ENCODE peak calls at places on chromosomes 5 and 9, in seven cellular contexts. One of them, this sample, is unnamed.

GRCh38 chr5:87113848-87114247 is 153.8 kb upstream of the RASA1 start:
- DNase-seq in H1: no peak
- DNase-seq in SK-N-SH: no peak
- DNase-seq in GM12878: no peak
- DNase-seq in GM12892: no peak
- DNase-seq in K562: no peak
- DNase-seq in HepG2: no peak
- DNase-seq in this sample: no peak

GRCh38 chr5:130032807-130033206 is 128.5 kb downstream of the CHSY3 start:
- DNase-seq in H1: no peak
- DNase-seq in SK-N-SH: no peak
- DNase-seq in GM12878: no peak
- DNase-seq in GM12892: no peak
- DNase-seq in K562: no peak
- DNase-seq in HepG2: no peak
- DNase-seq in this sample: no peak

GRCh38 chr9:119675951-119676350 is 306.7 kb upstream of the BRINP1 start:
- DNase-seq in H1: no peak
- DNase-seq in SK-N-SH: no peak
- DNase-seq in GM12878: no peak
- DNase-seq in GM12892: no peak
- DNase-seq in K562: no peak
- DNase-seq in HepG2: no peak
- DNase-seq in this sample: no peak

GRCh38 chr9:137787786-137788505 is 89.6 kb upstream of the CACNA1B start:
- DNase-seq in H1: no peak
- DNase-seq in SK-N-SH: no peak
- DNase-seq in GM12878: no peak
- DNase-seq in GM12892: no peak
- DNase-seq in K562: no peak
- DNase-seq in HepG2: no peak
- DNase-seq in this sample: no peak

GRCh38 chr9:20753761-20754160 is 69.7 kb downstream of the FOCAD start:
- DNase-seq in H1: no peak
- DNase-seq in SK-N-SH: no peak
- DNase-seq in GM12878: no peak
- DNase-seq in GM12892: no peak
- DNase-seq in K562: no peak
- DNase-seq in HepG2: no peak
- DNase-seq in this sample: no peak

GRCh38 chr9:76176176-76176575 is 218.1 kb downstream of the RFK start:
- DNase-seq in H1: no peak
- DNase-seq in SK-N-SH: no peak
- DNase-seq in GM12878: no peak
- DNase-seq in GM12892: no peak
- DNase-seq in K562: no peak
- DNase-seq in HepG2: no peak
- DNase-seq in this sample: no peak

GRCh38 chr9:127918201-127919107 is 1.6 kb upstream of the ST6GALNAC4 start:
- DNase-seq in H1: no peak
- DNase-seq in SK-N-SH: peak
- DNase-seq in GM12878: no peak
- DNase-seq in GM12892: no peak
- DNase-seq in K562: peak
- DNase-seq in HepG2: no peak
- DNase-seq in this sample: no peak

GRCh38 chr9:20559236-20559896 is 62.9 kb downstream of the MLLT3 start:
- DNase-seq in H1: no peak
- DNase-seq in SK-N-SH: no peak
- DNase-seq in GM12878: no peak
- DNase-seq in GM12892: no peak
- DNase-seq in K562: no peak
- DNase-seq in HepG2: no peak
- DNase-seq in this sample: no peak

GRCh38 chr9:105141448-105142101 is 102.9 kb upstream of the SLC44A1 start:
- DNase-seq in H1: no peak
- DNase-seq in SK-N-SH: no peak
- DNase-seq in GM12878: no peak
- DNase-seq in GM12892: no peak
- DNase-seq in K562: no peak
- DNase-seq in HepG2: no peak
- DNase-seq in this sample: no peak

GRCh38 chr5:173328896-173329369 is 719 bp upstream of the STC2 start:
- DNase-seq in H1: no peak
- DNase-seq in SK-N-SH: no peak
- DNase-seq in GM12878: no peak
- DNase-seq in GM12892: no peak
- DNase-seq in K562: no peak
- DNase-seq in HepG2: peak
- DNase-seq in this sample: no peak

GRCh38 chr5:127572930-127573329 is 55.5 kb downstream of the PRRC1 start:
- DNase-seq in H1: no peak
- DNase-seq in SK-N-SH: no peak
- DNase-seq in GM12878: no peak
- DNase-seq in GM12892: no peak
- DNase-seq in K562: no peak
- DNase-seq in HepG2: no peak
- DNase-seq in this sample: no peak

GRCh38 chr5:107469485-107469884 is 201.3 kb downstream of the EFNA5 start:
- DNase-seq in H1: no peak
- DNase-seq in SK-N-SH: no peak
- DNase-seq in GM12878: no peak
- DNase-seq in GM12892: no peak
- DNase-seq in K562: no peak
- DNase-seq in HepG2: no peak
- DNase-seq in this sample: no peak

GRCh38 chr5:80916661-80917060 is 43.5 kb upstream of the RASGRF2 start:
- DNase-seq in H1: no peak
- DNase-seq in SK-N-SH: no peak
- DNase-seq in GM12878: no peak
- DNase-seq in GM12892: no peak
- DNase-seq in K562: no peak
- DNase-seq in HepG2: no peak
- DNase-seq in this sample: no peak

GRCh38 chr5:113022661-113023060 is 46.1 kb downstream of the DCP2 start:
- DNase-seq in H1: no peak
- DNase-seq in SK-N-SH: no peak
- DNase-seq in GM12878: peak
- DNase-seq in GM12892: no peak
- DNase-seq in K562: no peak
- DNase-seq in HepG2: no peak
- DNase-seq in this sample: no peak

GRCh38 chr9:126514037-126514821 is 99.5 kb upstream of the LMX1B start:
- DNase-seq in H1: no peak
- DNase-seq in SK-N-SH: peak
- DNase-seq in GM12878: no peak
- DNase-seq in GM12892: no peak
- DNase-seq in K562: peak
- DNase-seq in HepG2: no peak
- DNase-seq in this sample: peak

GRCh38 chr5:142798099-142798768 is 28.1 kb downstream of the ARHGAP26 start:
- DNase-seq in H1: no peak
- DNase-seq in SK-N-SH: no peak
- DNase-seq in GM12878: no peak
- DNase-seq in GM12892: no peak
- DNase-seq in K562: no peak
- DNase-seq in HepG2: peak
- DNase-seq in this sample: no peak

GRCh38 chr9:14362175-14362574 is 48.2 kb upstream of the NFIB start:
- DNase-seq in H1: no peak
- DNase-seq in SK-N-SH: no peak
- DNase-seq in GM12878: no peak
- DNase-seq in GM12892: no peak
- DNase-seq in K562: no peak
- DNase-seq in HepG2: no peak
- DNase-seq in this sample: no peak

GRCh38 chr9:26744362-26744965 is 148.1 kb downstream of the CAAP1 start:
- DNase-seq in H1: no peak
- DNase-seq in SK-N-SH: no peak
- DNase-seq in GM12878: no peak
- DNase-seq in GM12892: no peak
- DNase-seq in K562: no peak
- DNase-seq in HepG2: peak
- DNase-seq in this sample: no peak

GRCh38 chr5:134063421-134063820 is 51.1 kb upstream of the TCF7 start:
- DNase-seq in H1: no peak
- DNase-seq in SK-N-SH: no peak
- DNase-seq in GM12878: no peak
- DNase-seq in GM12892: no peak
- DNase-seq in K562: no peak
- DNase-seq in HepG2: no peak
- DNase-seq in this sample: no peak

GRCh38 chr5:173228639-173229380 is 6.2 kb downstream of the NKX2-5 start:
- DNase-seq in H1: no peak
- DNase-seq in SK-N-SH: no peak
- DNase-seq in GM12878: no peak
- DNase-seq in GM12892: no peak
- DNase-seq in K562: no peak
- DNase-seq in HepG2: no peak
- DNase-seq in this sample: no peak

GRCh38 chr5:169374761-169375160 is 73.8 kb upstream of the SLIT3 start:
- DNase-seq in H1: no peak
- DNase-seq in SK-N-SH: peak
- DNase-seq in GM12878: no peak
- DNase-seq in GM12892: no peak
- DNase-seq in K562: no peak
- DNase-seq in HepG2: no peak
- DNase-seq in this sample: no peak

GRCh38 chr5:31657315-31657714 is 18.4 kb downstream of the PDZD2 start:
- DNase-seq in H1: no peak
- DNase-seq in SK-N-SH: no peak
- DNase-seq in GM12878: no peak
- DNase-seq in GM12892: no peak
- DNase-seq in K562: no peak
- DNase-seq in HepG2: no peak
- DNase-seq in this sample: no peak

GRCh38 chr9:134301387-134302129 is 24.7 kb upstream of the RXRA start:
- DNase-seq in H1: no peak
- DNase-seq in SK-N-SH: peak
- DNase-seq in GM12878: peak
- DNase-seq in GM12892: no peak
- DNase-seq in K562: no peak
- DNase-seq in HepG2: no peak
- DNase-seq in this sample: no peak
- TF ChIP-seq TAF1 in H1: no peak
- TF ChIP-seq TAF1 in SK-N-SH: no peak
- TF ChIP-seq TAF1 in GM12878: no peak
- TF ChIP-seq TAF1 in GM12892: no peak
- TF ChIP-seq TAF1 in K562: no peak
- TF ChIP-seq TAF1 in HepG2: no peak
- TF ChIP-seq TAF1 in this sample: no peak

DNA sequence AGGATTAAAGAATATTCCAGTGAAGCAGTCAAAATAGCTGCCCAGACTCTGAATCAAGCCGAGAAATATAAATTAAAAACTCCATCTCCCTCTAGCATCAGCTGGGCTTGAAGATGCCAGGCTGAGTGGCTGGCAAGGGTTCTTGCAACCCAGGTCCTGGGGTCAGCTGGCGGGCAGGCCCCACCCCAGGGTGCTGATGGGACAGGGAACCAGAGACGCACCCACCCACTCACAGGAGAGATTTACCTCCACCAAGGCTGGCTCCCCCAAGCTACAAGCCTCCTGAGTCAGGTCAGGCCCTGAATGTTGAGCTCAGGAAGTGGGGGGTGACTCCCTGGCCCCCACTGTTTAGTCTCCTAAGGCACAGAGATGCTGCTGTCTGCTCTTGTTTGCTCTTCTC is 83.9 kb upstream of the HSPA9 start:
- DNase-seq in H1: no peak
- DNase-seq in SK-N-SH: no peak
- DNase-seq in GM12878: no peak
- DNase-seq in GM12892: no peak
- DNase-seq in K562: no peak
- DNase-seq in HepG2: no peak
- DNase-seq in this sample: no peak
- TF ChIP-seq TAF1 in H1: no peak
- TF ChIP-seq TAF1 in SK-N-SH: no peak
- TF ChIP-seq TAF1 in GM12878: no peak
- TF ChIP-seq TAF1 in GM12892: no peak
- TF ChIP-seq TAF1 in K562: no peak
- TF ChIP-seq TAF1 in HepG2: no peak
- TF ChIP-seq TAF1 in this sample: no peak

GRCh38 chr9:35563791-35564197 is 41.3 kb upstream of the TESK1 start:
- DNase-seq in H1: no peak
- DNase-seq in SK-N-SH: peak
- DNase-seq in GM12878: no peak
- DNase-seq in GM12892: no peak
- DNase-seq in K562: peak
- DNase-seq in HepG2: peak
- DNase-seq in this sample: no peak
- TF ChIP-seq TAF1 in H1: no peak
- TF ChIP-seq TAF1 in SK-N-SH: no peak
- TF ChIP-seq TAF1 in GM12878: no peak
- TF ChIP-seq TAF1 in GM12892: no peak
- TF ChIP-seq TAF1 in K562: no peak
- TF ChIP-seq TAF1 in HepG2: no peak
- TF ChIP-seq TAF1 in this sample: no peak

GRCh38 chr5:59685806-59686205 is 207.7 kb downstream of the PDE4D start:
- DNase-seq in H1: no peak
- DNase-seq in SK-N-SH: no peak
- DNase-seq in GM12878: no peak
- DNase-seq in GM12892: no peak
- DNase-seq in K562: no peak
- DNase-seq in HepG2: no peak
- DNase-seq in this sample: no peak
- TF ChIP-seq TAF1 in H1: no peak
- TF ChIP-seq TAF1 in SK-N-SH: no peak
- TF ChIP-seq TAF1 in GM12878: no peak
- TF ChIP-seq TAF1 in GM12892: no peak
- TF ChIP-seq TAF1 in K562: no peak
- TF ChIP-seq TAF1 in HepG2: no peak
- TF ChIP-seq TAF1 in this sample: no peak